ENCODE peak calls at places on chromosomes 12 and 14, in four cellular contexts. I is heart right ventricle, O is uterus, W is OCI-LY7. Y is an unnamed sample.

GRCh38 chr12:62919827-62920226 is 15.1 kb downstream of the PPM1H start:
- DNase-seq in W (no peak), I (no peak), O (no peak), Y (no peak)

GRCh38 chr12:119258149-119258548 is 76.4 kb upstream of the CCDC60 start:
- DNase-seq in O (no peak), W (no peak), I (no peak), Y (no peak)

GRCh38 chr12:28349196-28349595 is 158.9 kb downstream of the CCDC91 start:
- DNase-seq in W (no peak), O (no peak), I (no peak), Y (no peak)

GRCh38 chr14:58362798-58363412 is 32.8 kb upstream of the TOMM20L start:
- DNase-seq in O (no peak), I (no peak), W (peak), Y (no peak)

GRCh38 chr14:94648801-94649200 is 36.6 kb downstream of the SERPINA3 start:
- DNase-seq in W (no peak), I (no peak), O (no peak), Y (no peak)

GRCh38 chr14:51546603-51547258 is 105.0 kb upstream of the FRMD6 start:
- DNase-seq in W (no peak), O (no peak), I (no peak), Y (no peak)

GRCh38 chr14:59511916-59512530 is 27.7 kb downstream of the JKAMP start:
- DNase-seq in I (no peak), O (no peak), W (peak), Y (no peak)

GRCh38 chr14:36690301-36691020 is 28.8 kb downstream of the PAX9 start:
- DNase-seq in I (no peak), W (no peak), O (no peak), Y (no peak)

GRCh38 chr12:70695361-70696023 is 58.3 kb upstream of the PTPRB start:
- DNase-seq in I (no peak), O (no peak), W (no peak), Y (no peak)

DNA sequence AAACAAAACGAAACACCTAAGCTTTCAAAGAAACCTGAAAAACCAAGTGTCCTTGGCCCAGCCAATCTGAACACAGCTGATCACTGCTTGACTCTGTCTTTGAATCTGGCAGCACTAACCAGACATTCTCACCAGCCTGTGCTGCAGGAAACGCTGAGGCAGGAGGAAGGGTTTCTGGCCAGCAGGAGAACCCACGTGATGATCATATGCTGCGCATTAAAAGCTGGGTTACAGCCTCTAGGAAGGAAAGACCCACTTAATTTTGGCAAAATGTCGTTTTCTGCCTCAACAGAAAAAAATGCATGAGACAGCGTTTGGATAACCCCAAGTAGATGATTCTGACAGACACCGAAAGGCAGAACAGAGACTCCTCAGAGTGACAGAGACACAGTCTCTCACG is 9.8 kb downstream of the APPL2 start:
- DNase-seq in I (peak), O (peak), W (no peak), Y (no peak)
- TF ChIP-seq CTCF in I (no peak), O (no peak), W (no peak), Y (no peak)

GRCh38 chr12:132437252-132438138 is 52.5 kb upstream of the FBRSL1 start:
- DNase-seq in W (no peak), I (no peak), O (no peak), Y (no peak)
- H3K4me3 ChIP-seq in W (no peak), I (no peak), O (no peak), Y (no peak)

DNA sequence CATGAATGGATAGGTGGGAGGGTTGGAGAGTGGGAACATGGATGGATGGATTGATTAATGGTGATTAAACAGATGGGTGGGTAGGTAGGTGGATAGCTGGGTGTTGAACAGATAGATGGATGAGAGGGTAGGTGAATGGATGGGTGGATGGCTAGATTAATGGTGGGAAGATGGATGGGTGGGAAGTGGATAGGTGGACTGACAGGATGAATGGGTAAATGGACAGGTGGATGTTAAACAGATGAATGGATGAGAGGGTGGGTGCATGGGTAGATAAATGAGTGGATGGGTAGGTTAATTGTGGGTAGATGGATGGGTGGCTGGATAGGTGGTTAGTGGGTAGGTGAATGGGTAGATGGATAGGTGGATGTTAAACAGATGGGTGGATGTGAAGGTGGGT is 147.0 kb upstream of the NOS1 start:
- DNase-seq in I (no peak), O (no peak), W (no peak), Y (no peak)
- TF ChIP-seq CTCF in I (no peak), O (no peak), W (no peak), Y (no peak)

GRCh38 chr12:110796952-110797351 is 49.8 kb upstream of the CCDC63 start:
- DNase-seq in O (no peak), I (no peak), W (no peak), Y (no peak)

GRCh38 chr12:110804406-110804805 is 42.4 kb upstream of the CCDC63 start:
- DNase-seq in O (no peak), I (no peak), W (no peak), Y (no peak)

GRCh38 chr12:110807640-110808039 is 39.1 kb upstream of the CCDC63 start:
- DNase-seq in I (no peak), O (no peak), W (no peak), Y (no peak)

GRCh38 chr12:110798461-110798860 is 48.3 kb upstream of the CCDC63 start:
- DNase-seq in W (no peak), O (no peak), I (no peak), Y (no peak)

DNA sequence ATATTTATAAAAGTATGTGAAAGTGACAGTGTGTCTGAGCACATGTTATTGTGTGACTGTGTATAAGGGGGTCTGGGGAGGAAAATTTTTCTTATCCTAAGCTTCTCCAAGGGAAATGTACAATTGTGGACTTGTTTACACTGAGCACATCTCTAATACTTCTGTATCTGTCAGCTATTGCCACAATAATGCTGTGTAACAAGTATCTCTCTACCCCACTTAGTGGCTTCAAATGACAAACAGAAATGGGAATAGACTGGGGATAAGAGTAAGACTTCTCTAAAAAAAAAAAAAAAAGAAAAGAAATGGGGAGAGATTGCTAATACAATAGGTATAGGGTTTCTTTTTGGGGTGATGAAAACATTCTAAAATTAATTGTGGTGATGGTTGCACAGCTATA is 44.3 kb upstream of the CCDC63 start:
- DNase-seq in I (no peak), W (no peak), O (no peak), Y (no peak)
- H3K4me3 ChIP-seq in I (no peak), W (no peak), O (no peak), Y (no peak)

DNA sequence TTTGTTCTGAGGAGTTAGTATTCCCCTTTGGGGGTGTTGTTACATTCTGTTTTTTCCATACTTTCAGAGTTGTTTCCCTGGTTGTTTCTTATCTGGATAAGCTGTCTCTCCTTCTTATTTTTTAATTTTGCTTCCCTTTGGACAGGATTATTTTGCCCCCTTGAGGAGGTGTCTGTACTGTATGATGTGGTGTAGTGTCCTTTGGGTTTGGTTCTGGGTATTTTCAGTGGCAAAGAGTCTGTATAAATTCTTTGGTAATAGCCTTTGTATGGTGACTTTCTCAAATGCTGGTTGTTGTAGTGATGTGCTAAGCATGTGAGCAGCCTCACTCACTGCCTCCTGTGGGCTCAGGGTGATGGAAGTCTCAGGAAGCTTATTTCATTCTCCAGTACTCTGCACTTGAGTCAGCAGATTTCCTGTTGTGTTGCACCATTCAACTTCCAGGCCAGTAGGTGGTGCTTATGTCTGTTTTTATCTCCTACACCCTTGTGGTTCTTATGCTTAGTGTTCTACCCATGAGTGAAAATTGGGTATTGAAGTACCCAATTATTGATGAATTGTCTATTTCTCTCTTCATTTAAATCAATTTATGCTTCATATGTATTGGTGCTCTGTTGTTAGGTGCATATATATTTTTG is 103.3 kb upstream of the PMCH start:
- DNase-seq in I (no peak), W (peak), O (no peak), Y (no peak)
- TF ChIP-seq CTCF in I (no peak), W (peak), O (no peak), Y (peak)

GRCh38 chr12:98578821-98579220 is 14.7 kb upstream of the SLC25A3 start:
- DNase-seq in I (no peak), O (no peak), W (no peak), Y (no peak)

GRCh38 chr12:98572010-98572409 is 21.5 kb upstream of the SLC25A3 start:
- DNase-seq in O (no peak), I (no peak), W (peak), Y (no peak)

GRCh38 chr12:98574110-98574509 is 19.4 kb upstream of the SLC25A3 start:
- DNase-seq in I (no peak), W (no peak), O (no peak), Y (no peak)

GRCh38 chr12:98578392-98578791 is 15.1 kb upstream of the SLC25A3 start:
- DNase-seq in O (no peak), W (no peak), I (no peak), Y (no peak)

GRCh38 chr12:98575013-98575412 is 18.5 kb upstream of the SLC25A3 start:
- DNase-seq in I (no peak), O (no peak), W (no peak), Y (no peak)
- H3K4me3 ChIP-seq in I (no peak), O (no peak), W (no peak), Y (no peak)